ENCODE peak calls at places on chromosomes 3 and 15, in four cellular contexts. X is AG10803, S is glutamatergic neuron, H is thoracic aorta. B is an unnamed sample.

GRCh38 chr15:49906976-49907375 is 212.1 kb downstream of the ATP8B4 start:
- DNase-seq in S (no peak), H (no peak), X (peak; percentile 9), B (no peak)

GRCh38 chr15:84400017-84400740 is 164.6 kb downstream of the GOLGA6L4 start:
- DNase-seq in X (no peak), H (no peak), S (no peak), B (no peak)

GRCh38 chr3:148727242-148727641 is 29.5 kb downstream of the AGTR1 start:
- DNase-seq in H (no peak), S (peak; percentile 56), X (peak; percentile 32), B (no peak)

GRCh38 chr3:29385056-29385455 is 104.2 kb downstream of the RBMS3 start:
- DNase-seq in S (no peak), H (no peak), X (peak; percentile 71), B (no peak)

GRCh38 chr3:187406927-187407326 is 38.7 kb downstream of the RTP4 start:
- DNase-seq in S (no peak), H (no peak), X (peak; percentile 41), B (no peak)

GRCh38 chr3:172467170-172467824 is 19.0 kb upstream of the GHSR start:
- DNase-seq in H (no peak), X (peak; percentile 44), S (no peak), B (no peak)

GRCh38 chr3:128665362-128666021 is 14.9 kb upstream of the RPN1 start:
- DNase-seq in S (no peak), X (no peak), H (no peak), B (no peak)

GRCh38 chr3:10758304-10759037 is 57.6 kb upstream of the SLC6A11 start:
- DNase-seq in S (peak; percentile 77), X (peak; percentile 72), H (no peak), B (peak; percentile 43)

GRCh38 chr15:81575436-81576123 is 201.6 kb upstream of the TMC3 start:
- DNase-seq in S (no peak), H (no peak), X (no peak), B (no peak)

GRCh38 chr3:147447224-147447623 is 38.1 kb downstream of the ZIC1 start:
- DNase-seq in S (no peak), X (no peak), H (no peak), B (no peak)

GRCh38 chr3:185153861-185154629 is 1.2 kb upstream of the C3orf70 start:
- DNase-seq in X (no peak), S (peak; percentile 50), H (no peak), B (no peak)

GRCh38 chr15:62482715-62483429 is 317.8 kb upstream of the C2CD4B start:
- DNase-seq in X (peak; percentile 69), S (peak; percentile 27), H (no peak), B (no peak)
- TF ChIP-seq CTCF in X (peak; percentile 36), S (no peak), H (no peak), B (peak; percentile 36)

GRCh38 chr15:98276018-98276417 is 315.5 kb downstream of the ARRDC4 start:
- DNase-seq in X (no peak), S (no peak), H (no peak), B (no peak)

GRCh38 chr15:98277602-98278001 is 317.1 kb downstream of the ARRDC4 start:
- DNase-seq in X (no peak), H (no peak), S (no peak), B (no peak)

GRCh38 chr15:98268163-98268562 is 307.7 kb downstream of the ARRDC4 start:
- DNase-seq in X (no peak), H (no peak), S (no peak), B (no peak)

GRCh38 chr15:98272586-98272985 is 312.1 kb downstream of the ARRDC4 start:
- DNase-seq in H (no peak), S (no peak), X (no peak), B (no peak)
- TF ChIP-seq CTCF in H (no peak), S (no peak), X (no peak), B (peak; percentile 31)

GRCh38 chr3:24264748-24265158 is 229.9 kb downstream of the THRB start:
- DNase-seq in S (no peak), X (peak; percentile 47), H (no peak), B (no peak)
- TF ChIP-seq CTCF in S (peak; percentile 78), X (peak; percentile 80), H (peak; percentile 59), B (peak; percentile 70)

GRCh38 chr15:35519536-35520149 is 26.3 kb downstream of the DPH6 start:
- DNase-seq in S (no peak), X (peak; percentile 51), H (no peak), B (no peak)
- TF ChIP-seq CTCF in S (peak; percentile 45), X (peak; percentile 73), H (peak; percentile 57), B (peak; percentile 83)

GRCh38 chr15:38012894-38013293 is 78.5 kb downstream of the TMCO5A start:
- DNase-seq in X (no peak), H (no peak), S (no peak), B (no peak)

GRCh38 chr15:38005949-38006800 is 71.7 kb downstream of the TMCO5A start:
- DNase-seq in H (no peak), S (no peak), X (no peak), B (no peak)

DNA sequence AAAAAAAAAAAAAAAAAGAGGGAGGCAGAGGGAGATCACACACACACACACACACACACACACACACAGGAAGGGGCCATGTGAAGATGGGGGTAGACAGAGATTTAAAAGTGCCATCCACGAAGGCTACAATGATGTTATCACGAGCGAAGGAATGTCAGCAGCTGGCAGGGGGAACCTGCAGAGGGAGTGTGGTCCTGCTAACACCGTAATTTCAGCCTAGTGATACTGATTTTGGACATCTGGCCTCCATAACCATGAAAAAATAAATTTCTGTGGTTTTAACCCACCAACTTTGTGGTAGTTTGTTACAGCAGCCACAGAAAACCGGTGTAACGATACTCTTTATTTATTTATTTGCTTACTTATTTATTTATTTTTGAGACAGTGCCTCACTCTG is 76.0 kb downstream of the TMCO5A start:
- DNase-seq in H (no peak), X (peak; percentile 68), S (no peak), B (no peak)
- TF ChIP-seq CTCF in H (no peak), X (peak; percentile 52), S (no peak), B (no peak)

DNA sequence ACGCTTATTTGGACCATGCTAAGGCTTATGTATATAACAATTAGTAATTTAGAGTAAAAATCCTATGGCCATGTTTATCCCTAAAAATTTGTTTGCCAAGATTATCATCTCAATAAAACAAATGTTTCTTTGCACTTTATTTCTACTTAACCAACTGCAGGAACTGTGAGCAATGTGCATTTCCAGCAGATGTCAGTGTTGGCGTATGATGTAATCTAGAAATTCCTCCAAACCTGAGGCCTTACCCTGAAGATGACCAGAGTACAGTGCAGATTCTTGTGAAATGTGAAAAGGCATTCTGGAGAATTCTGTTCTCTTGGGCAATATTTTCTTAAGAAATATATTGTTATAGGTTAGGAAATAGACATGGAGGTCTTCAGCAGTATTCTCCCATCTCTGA is 205.9 kb downstream of the MBNL1 start:
- DNase-seq in X (peak; percentile 88), H (no peak), S (no peak), B (no peak)
- TF ChIP-seq CTCF in X (peak; percentile 80), H (peak; percentile 20), S (no peak), B (peak; percentile 55)

GRCh38 chr15:70361891-70362290 is 264.2 kb upstream of the TLE3 start:
- DNase-seq in S (no peak), H (no peak), X (no peak), B (no peak)

GRCh38 chr15:70362350-70362749 is 264.6 kb upstream of the TLE3 start:
- DNase-seq in H (no peak), X (no peak), S (no peak), B (no peak)

GRCh38 chr15:70362911-70363310 is 265.2 kb upstream of the TLE3 start:
- DNase-seq in H (no peak), S (peak; percentile 72), X (peak; percentile 24), B (no peak)

GRCh38 chr15:70358871-70359647 is 261.3 kb upstream of the TLE3 start:
- DNase-seq in X (no peak), S (no peak), H (no peak), B (no peak)

GRCh38 chr15:70361106-70361505 is 263.4 kb upstream of the TLE3 start:
- DNase-seq in X (no peak), H (no peak), S (no peak), B (no peak)
- TF ChIP-seq CTCF in X (no peak), H (no peak), S (no peak), B (no peak)